ENCODE peak calls at places on chromosome 2, in four cellular contexts. One of them, this sample, is unnamed.

GRCh38 chr2:203909192-203909945 is 27.2 kb upstream of the ICOS start:
- DNase-seq in RWPE1: peak
- DNase-seq in iris pigment epithelial cell: peak
- DNase-seq in endothelial cell: peak
- DNase-seq in this sample: peak

GRCh38 chr2:237278593-237278992 is 135.4 kb downstream of the COL6A3 start:
- DNase-seq in RWPE1: no peak
- DNase-seq in iris pigment epithelial cell: peak
- DNase-seq in endothelial cell: no peak
- DNase-seq in this sample: no peak

GRCh38 chr2:33069894-33070651 is 123.3 kb downstream of the LTBP1 start:
- DNase-seq in RWPE1: peak
- DNase-seq in iris pigment epithelial cell: peak
- DNase-seq in endothelial cell: no peak
- DNase-seq in this sample: peak

GRCh38 chr2:191304939-191305875 is 60.0 kb downstream of the MYO1B start:
- DNase-seq in RWPE1: peak
- DNase-seq in iris pigment epithelial cell: peak
- DNase-seq in endothelial cell: no peak
- DNase-seq in this sample: peak

GRCh38 chr2:198873771-198874501 is 583.8 kb downstream of the SATB2 start:
- DNase-seq in RWPE1: no peak
- DNase-seq in iris pigment epithelial cell: peak
- DNase-seq in endothelial cell: no peak
- DNase-seq in this sample: peak

GRCh38 chr2:36478332-36478738 is 119.6 kb downstream of the FEZ2 start:
- DNase-seq in RWPE1: peak
- DNase-seq in iris pigment epithelial cell: peak
- DNase-seq in endothelial cell: no peak
- DNase-seq in this sample: peak

GRCh38 chr2:168904358-168904757 is 3.3 kb downstream of the G6PC2 start:
- DNase-seq in RWPE1: no peak
- DNase-seq in iris pigment epithelial cell: no peak
- DNase-seq in endothelial cell: no peak
- DNase-seq in this sample: no peak

GRCh38 chr2:64645014-64645418 is 8.7 kb downstream of the SERTAD2 start:
- DNase-seq in RWPE1: peak
- DNase-seq in iris pigment epithelial cell: peak
- DNase-seq in endothelial cell: peak
- DNase-seq in this sample: peak

GRCh38 chr2:76953733-76954347 is 568.3 kb downstream of the LRRTM4 start:
- DNase-seq in RWPE1: peak
- DNase-seq in iris pigment epithelial cell: peak
- DNase-seq in endothelial cell: peak
- DNase-seq in this sample: peak

GRCh38 chr2:20509766-20510490 is 63.1 kb downstream of the RHOB start:
- DNase-seq in RWPE1: peak
- DNase-seq in iris pigment epithelial cell: peak
- DNase-seq in endothelial cell: no peak
- DNase-seq in this sample: peak

GRCh38 chr2:227130636-227131035 is 33.4 kb downstream of the COL4A4 start:
- DNase-seq in RWPE1: no peak
- DNase-seq in iris pigment epithelial cell: no peak
- DNase-seq in endothelial cell: no peak
- DNase-seq in this sample: no peak

GRCh38 chr2:113167115-113167932 is 6.4 kb upstream of the PSD4 start:
- DNase-seq in RWPE1: no peak
- DNase-seq in iris pigment epithelial cell: no peak
- DNase-seq in endothelial cell: no peak
- DNase-seq in this sample: no peak

GRCh38 chr2:127025357-127026062 is 81.4 kb downstream of the BIN1 start:
- DNase-seq in RWPE1: peak
- DNase-seq in iris pigment epithelial cell: peak
- DNase-seq in endothelial cell: peak
- DNase-seq in this sample: peak

GRCh38 chr2:34423301-34423700 is 824.2 kb upstream of the FAM98A start:
- DNase-seq in RWPE1: no peak
- DNase-seq in iris pigment epithelial cell: no peak
- DNase-seq in endothelial cell: no peak
- DNase-seq in this sample: no peak

GRCh38 chr2:166031054-166031453 is 77.5 kb upstream of the TTC21B start:
- DNase-seq in RWPE1: peak
- DNase-seq in iris pigment epithelial cell: peak
- DNase-seq in endothelial cell: no peak
- DNase-seq in this sample: peak

GRCh38 chr2:197251163-197251562 is 59.4 kb downstream of the ANKRD44 start:
- DNase-seq in RWPE1: no peak
- DNase-seq in iris pigment epithelial cell: no peak
- DNase-seq in endothelial cell: no peak
- DNase-seq in this sample: no peak